ENCODE peak calls at places on chromosomes 12 and 14, in four cellular contexts. One of them, this sample, is unnamed. For H3K4me1 and H3K9me3, the result is how much of the 10 kb centered on the place peaks cover.

GRCh38 chr12:14836336-14837210 is 6.8 kb downstream of the ART4 start:
- DNase-seq in heart left ventricle: no peak
- DNase-seq in spleen: no peak
- DNase-seq in tibial artery: peak
- DNase-seq in this sample: no peak

GRCh38 chr12:50110127-50110761 is 1.8 kb upstream of the COX14 start:
- DNase-seq in heart left ventricle: peak
- DNase-seq in spleen: peak
- DNase-seq in tibial artery: peak
- DNase-seq in this sample: no peak

GRCh38 chr12:5580911-5581488 is 149.1 kb downstream of the NTF3 start:
- DNase-seq in heart left ventricle: no peak
- DNase-seq in spleen: no peak
- DNase-seq in tibial artery: peak
- DNase-seq in this sample: no peak

GRCh38 chr12:109356586-109356985 is 8.9 kb downstream of the MYO1H start:
- DNase-seq in heart left ventricle: no peak
- DNase-seq in spleen: no peak
- DNase-seq in tibial artery: no peak
- DNase-seq in this sample: no peak

GRCh38 chr14:90573385-90574105 is 176.7 kb downstream of the CALM1 start:
- DNase-seq in heart left ventricle: peak
- DNase-seq in spleen: no peak
- DNase-seq in tibial artery: no peak
- DNase-seq in this sample: peak

GRCh38 chr14:97602438-97603117 is 805.4 kb downstream of the VRK1 start:
- DNase-seq in heart left ventricle: no peak
- DNase-seq in spleen: peak
- DNase-seq in tibial artery: no peak
- DNase-seq in this sample: no peak

GRCh38 chr12:105922670-105923102 is 216.1 kb downstream of the NUAK1 start:
- DNase-seq in heart left ventricle: no peak
- DNase-seq in spleen: no peak
- DNase-seq in tibial artery: no peak
- DNase-seq in this sample: no peak

GRCh38 chr14:24098927-24099813 is 5.1 kb downstream of the PCK2 start:
- DNase-seq in heart left ventricle: no peak
- DNase-seq in spleen: peak
- DNase-seq in tibial artery: no peak
- DNase-seq in this sample: no peak

GRCh38 chr12:6831021-6831420 is 2.8 kb downstream of the P3H3 start:
- DNase-seq in heart left ventricle: no peak
- DNase-seq in spleen: no peak
- DNase-seq in tibial artery: no peak
- DNase-seq in this sample: no peak

GRCh38 chr12:13839937-13840336 is 141.5 kb downstream of the GRIN2B start:
- DNase-seq in heart left ventricle: no peak
- DNase-seq in spleen: no peak
- DNase-seq in tibial artery: no peak
- DNase-seq in this sample: no peak

GRCh38 chr12:127381681-127382080 is 885.3 kb upstream of the TMEM132C start:
- DNase-seq in heart left ventricle: no peak
- DNase-seq in spleen: no peak
- DNase-seq in tibial artery: no peak
- DNase-seq in this sample: no peak

GRCh38 chr14:52299692-52300278 is 14.3 kb upstream of the PTGER2 start:
- DNase-seq in heart left ventricle: no peak
- DNase-seq in spleen: no peak
- DNase-seq in tibial artery: no peak
- DNase-seq in this sample: no peak

GRCh38 chr12:42967850-42968249 is 378.3 kb upstream of the PRICKLE1 start:
- DNase-seq in heart left ventricle: no peak
- DNase-seq in spleen: no peak
- DNase-seq in tibial artery: no peak
- DNase-seq in this sample: no peak

GRCh38 chr14:75492832-75493579 is 29.3 kb upstream of the BATF start:
- DNase-seq in heart left ventricle: no peak
- DNase-seq in spleen: no peak
- DNase-seq in tibial artery: no peak
- DNase-seq in this sample: no peak

GRCh38 chr14:61720302-61720677 is 25.0 kb downstream of the HIF1A start:
- DNase-seq in heart left ventricle: no peak
- DNase-seq in spleen: no peak
- DNase-seq in tibial artery: no peak
- DNase-seq in this sample: no peak

GRCh38 chr12:45231515-45232145 is 15.7 kb downstream of the ANO6 start:
- DNase-seq in heart left ventricle: no peak
- DNase-seq in spleen: no peak
- DNase-seq in tibial artery: no peak
- DNase-seq in this sample: no peak

GRCh38 chr12:45232771-45233372 is 17.0 kb downstream of the ANO6 start:
- DNase-seq in heart left ventricle: peak
- DNase-seq in spleen: no peak
- DNase-seq in tibial artery: peak
- DNase-seq in this sample: peak

GRCh38 chr12:45234134-45234865 is 18.4 kb downstream of the ANO6 start:
- DNase-seq in heart left ventricle: no peak
- DNase-seq in spleen: no peak
- DNase-seq in tibial artery: peak
- DNase-seq in this sample: no peak

GRCh38 chr12:45232146-45232731 is 16.3 kb downstream of the ANO6 start:
- DNase-seq in heart left ventricle: no peak
- DNase-seq in spleen: no peak
- DNase-seq in tibial artery: no peak
- DNase-seq in this sample: no peak

DNA sequence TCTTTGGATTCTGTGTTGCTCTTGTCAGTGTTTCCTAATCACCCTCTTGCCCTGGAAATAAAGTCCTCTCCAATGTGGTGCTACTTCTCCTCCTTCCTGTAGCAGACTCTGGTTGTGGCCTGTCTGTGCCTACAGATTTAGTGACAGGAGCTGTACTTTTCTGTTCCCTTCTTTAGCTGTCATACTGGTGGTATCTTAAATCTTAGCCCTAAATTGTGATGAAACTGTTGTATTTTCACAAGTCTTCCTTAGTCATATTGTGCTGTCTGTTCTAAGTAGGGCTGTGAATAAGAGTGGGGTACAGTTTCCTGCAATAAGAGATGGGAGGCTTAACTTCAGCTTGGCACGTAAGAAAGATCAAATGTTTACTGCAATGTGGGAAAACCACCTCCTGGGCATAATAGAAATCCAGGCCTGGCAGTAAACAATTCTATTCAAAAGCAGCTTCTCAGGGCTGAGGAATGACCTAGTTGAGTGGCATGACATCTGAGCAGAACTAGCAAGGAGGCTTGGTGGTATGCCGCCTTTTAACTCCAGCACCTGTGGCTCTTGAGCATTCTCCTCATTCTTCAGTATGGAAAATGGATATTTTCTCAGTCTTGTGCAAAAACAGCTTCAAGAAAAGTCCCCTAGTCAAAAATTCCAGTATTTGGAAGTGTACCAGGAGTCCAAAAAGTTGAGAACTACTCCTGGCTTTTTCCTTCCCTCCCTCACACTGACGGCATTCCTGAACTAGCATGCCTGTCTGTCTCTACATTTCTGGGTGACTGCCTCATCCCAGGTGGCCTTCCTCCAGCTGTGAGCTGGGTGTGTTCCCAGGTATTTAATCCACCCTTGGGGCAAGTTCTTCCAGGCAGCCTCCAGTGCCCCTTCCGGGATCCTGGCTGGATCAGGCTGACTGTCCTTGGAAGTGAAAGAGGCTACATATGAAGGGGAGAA is 19.5 kb downstream of the ANO6 start:
- DNase-seq in heart left ventricle: no peak
- DNase-seq in spleen: no peak
- DNase-seq in tibial artery: no peak
- DNase-seq in this sample: peak
- H3K4me3 ChIP-seq in heart left ventricle: no peak
- H3K4me3 ChIP-seq in spleen: no peak
- H3K4me3 ChIP-seq in tibial artery: no peak
- H3K4me3 ChIP-seq in this sample: no peak

GRCh38 chr12:92124708-92125067 is 21.0 kb downstream of the BTG1 start:
- DNase-seq in heart left ventricle: no peak
- DNase-seq in spleen: no peak
- DNase-seq in tibial artery: no peak
- DNase-seq in this sample: no peak
- H3K4me1 ChIP-seq in heart left ventricle: under half
- H3K4me1 ChIP-seq in spleen: under half
- H3K4me1 ChIP-seq in tibial artery: under half
- H3K4me1 ChIP-seq in this sample: under half

GRCh38 chr14:106377432-106377831 is 851.0 kb downstream of the TMEM121 start:
- DNase-seq in heart left ventricle: no peak
- DNase-seq in spleen: no peak
- DNase-seq in tibial artery: no peak
- DNase-seq in this sample: no peak

GRCh38 chr14:106378191-106378590 is 851.8 kb downstream of the TMEM121 start:
- DNase-seq in heart left ventricle: no peak
- DNase-seq in spleen: no peak
- DNase-seq in tibial artery: no peak
- DNase-seq in this sample: no peak

DNA sequence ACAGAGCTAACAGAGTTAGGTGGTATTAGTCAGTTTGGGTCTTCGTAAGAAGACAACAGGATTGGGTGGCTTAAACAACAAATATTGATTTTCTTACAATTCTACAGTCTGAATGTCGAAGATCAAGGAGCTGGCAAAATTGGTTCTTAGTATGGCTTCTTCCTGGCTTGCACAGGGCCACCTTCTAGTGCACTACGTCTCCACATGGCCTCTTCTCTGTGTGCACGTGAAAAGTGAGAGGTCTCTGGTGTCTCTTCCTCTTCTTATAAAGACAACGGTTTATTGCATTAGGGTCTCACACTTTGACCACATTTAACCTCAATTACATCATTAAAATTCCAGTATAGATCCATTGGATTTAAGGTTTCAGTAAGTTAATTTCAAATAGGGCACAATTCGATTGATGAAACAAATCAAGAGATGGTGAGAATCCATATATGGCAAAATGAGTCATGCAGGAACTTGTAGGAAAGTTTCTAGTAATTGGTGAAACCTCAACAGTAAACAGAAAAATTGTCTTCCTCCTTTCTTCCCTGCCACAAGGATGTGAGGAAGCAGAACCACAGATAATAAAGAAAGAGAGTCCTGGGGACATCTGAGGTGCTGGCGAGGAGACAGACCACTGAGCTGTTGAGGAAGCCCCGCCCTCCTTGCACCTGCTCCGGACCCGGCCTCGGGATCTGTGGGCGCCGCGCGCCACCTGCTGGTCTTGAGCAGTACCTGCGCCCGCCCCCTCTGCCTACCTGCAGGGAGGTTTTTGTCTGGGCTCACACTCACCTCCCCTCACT is 846.7 kb downstream of the TMEM121 start:
- DNase-seq in heart left ventricle: no peak
- DNase-seq in spleen: peak
- DNase-seq in tibial artery: no peak
- DNase-seq in this sample: peak
- H3K9me3 ChIP-seq in heart left ventricle: under half
- H3K9me3 ChIP-seq in spleen: under half
- H3K9me3 ChIP-seq in tibial artery: under half
- H3K9me3 ChIP-seq in this sample: under half

DNA sequence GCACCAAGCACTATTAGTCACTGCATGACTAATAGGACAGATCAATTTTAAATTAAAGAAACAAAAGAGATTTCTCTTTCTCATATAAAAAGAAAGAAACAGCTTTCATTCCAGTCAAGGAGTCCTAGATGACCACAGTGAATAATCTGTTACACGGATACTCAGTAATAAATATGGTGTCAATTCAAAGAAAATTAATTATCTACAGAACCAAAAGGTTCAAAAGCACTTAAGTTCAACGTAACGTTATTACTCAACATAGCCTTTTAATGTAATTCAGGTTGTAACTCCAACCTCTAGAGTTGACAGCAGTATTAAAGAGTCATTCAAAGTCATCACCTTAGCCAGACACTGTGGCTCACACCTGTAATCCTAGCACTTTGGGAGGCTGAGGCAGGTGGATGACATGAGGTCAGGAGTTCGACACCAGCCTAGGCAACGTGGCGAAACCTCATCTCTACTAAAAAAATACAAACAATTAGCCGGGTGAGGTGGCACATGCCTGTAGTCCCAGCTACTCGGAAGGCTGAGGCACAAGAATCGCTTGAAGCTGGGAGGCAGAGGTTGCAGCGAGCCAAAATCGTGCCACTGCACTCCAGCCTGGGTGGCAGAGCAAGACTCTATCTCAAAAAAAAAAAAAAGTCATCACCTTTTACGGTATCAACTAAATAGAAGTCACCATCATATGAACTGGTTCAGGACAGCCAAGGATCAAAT is 4.4 kb downstream of the PPTC7 start:
- DNase-seq in heart left ventricle: no peak
- DNase-seq in spleen: no peak
- DNase-seq in tibial artery: no peak
- DNase-seq in this sample: no peak
- H3K4me3 ChIP-seq in heart left ventricle: peak
- H3K4me3 ChIP-seq in spleen: no peak
- H3K4me3 ChIP-seq in tibial artery: no peak
- H3K4me3 ChIP-seq in this sample: no peak